ENCODE peak calls at places on chromosomes 3 and 15, in four cellular contexts. Z is body of pancreas, H is Peyer's patch, X is HepG2. A is an unnamed sample.

GRCh38 chr3:9198805-9199386 is 50.5 kb downstream of the SRGAP3 start:
- DNase-seq in Z (no peak), H (no peak), X (no peak), A (no peak)

GRCh38 chr15:89649013-89649625 is 6.1 kb downstream of the KIF7 start:
- DNase-seq in Z (no peak), H (peak), X (no peak), A (no peak)

GRCh38 chr15:56812255-56812654 is 78.9 kb upstream of the ZNF280D start:
- DNase-seq in Z (no peak), H (no peak), X (no peak), A (no peak)

GRCh38 chr3:54215521-54215920 is 93.2 kb downstream of the CACNA2D3 start:
- DNase-seq in Z (no peak), H (no peak), X (no peak), A (no peak)

GRCh38 chr3:134426660-134427181 is 52.5 kb upstream of the AMOTL2 start:
- DNase-seq in Z (no peak), H (no peak), X (no peak), A (no peak)

GRCh38 chr3:178900244-178900643 is 171.4 kb downstream of the ZMAT3 start:
- DNase-seq in Z (no peak), H (no peak), X (no peak), A (no peak)

GRCh38 chr3:26202169-26202568 is 412.3 kb downstream of the OXSM start:
- DNase-seq in Z (no peak), H (no peak), X (no peak), A (no peak)

GRCh38 chr3:126529585-126530170 is 5.7 kb downstream of the CHST13 start:
- DNase-seq in Z (no peak), H (no peak), X (no peak), A (no peak)

GRCh38 chr3:30186741-30187219 is 419.6 kb upstream of the TGFBR2 start:
- DNase-seq in Z (no peak), H (no peak), X (no peak), A (no peak)

GRCh38 chr3:187491371-187491770 is 123.2 kb downstream of the RTP4 start:
- DNase-seq in Z (no peak), H (no peak), X (no peak), A (no peak)

GRCh38 chr15:100284701-100285100 is 57.1 kb downstream of the ADAMTS17 start:
- DNase-seq in Z (peak), H (peak), X (no peak), A (peak)

GRCh38 chr3:10703875-10704274 is 112.2 kb upstream of the SLC6A11 start:
- DNase-seq in Z (no peak), H (no peak), X (no peak), A (no peak)

GRCh38 chr3:171088984-171089754 is 62.6 kb upstream of the SLC2A2 start:
- DNase-seq in Z (no peak), H (no peak), X (peak), A (no peak)

DNA sequence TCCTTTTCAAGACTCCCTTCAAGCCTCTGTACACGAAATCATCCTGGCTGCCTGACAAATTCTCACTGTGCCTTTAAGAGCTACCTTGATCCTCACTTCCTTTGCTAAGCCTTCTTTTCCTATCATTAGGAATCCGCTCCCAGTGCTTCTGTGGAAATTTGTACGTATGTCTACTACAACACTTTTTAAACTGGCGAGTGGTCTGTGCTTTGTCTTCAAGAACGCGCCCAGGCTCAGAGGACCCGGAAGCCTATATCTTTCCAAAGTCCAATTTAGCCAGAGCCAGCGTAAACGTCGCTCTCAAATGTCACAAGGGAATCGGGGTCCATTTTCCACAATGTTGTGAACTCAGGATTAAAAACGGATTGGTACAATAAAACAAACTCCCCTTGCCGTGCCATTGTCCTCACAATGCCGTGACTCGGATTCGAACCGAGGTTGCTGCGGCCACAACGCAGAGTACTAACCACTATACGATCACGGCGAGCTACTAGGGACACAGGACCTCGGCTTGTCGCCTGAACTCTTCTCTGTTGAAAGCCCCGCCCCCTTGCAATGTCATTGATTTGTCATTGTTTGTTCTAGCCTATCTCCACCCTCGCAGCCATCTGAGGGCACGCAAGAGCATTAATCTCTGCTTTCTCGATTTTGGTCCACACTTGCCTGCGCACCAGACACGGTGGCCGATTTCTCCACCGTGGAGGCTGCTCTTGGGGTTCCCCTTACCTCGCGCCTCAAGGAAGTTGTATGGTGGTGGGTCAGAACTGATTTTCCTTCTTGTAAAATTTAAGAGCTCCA is 12.4 kb upstream of the SHF start:
- DNase-seq in Z (peak), H (peak), X (peak), A (peak)
- TF ChIP-seq POLR2A in Z (peak), H (peak), X (peak), A (peak)

DNA sequence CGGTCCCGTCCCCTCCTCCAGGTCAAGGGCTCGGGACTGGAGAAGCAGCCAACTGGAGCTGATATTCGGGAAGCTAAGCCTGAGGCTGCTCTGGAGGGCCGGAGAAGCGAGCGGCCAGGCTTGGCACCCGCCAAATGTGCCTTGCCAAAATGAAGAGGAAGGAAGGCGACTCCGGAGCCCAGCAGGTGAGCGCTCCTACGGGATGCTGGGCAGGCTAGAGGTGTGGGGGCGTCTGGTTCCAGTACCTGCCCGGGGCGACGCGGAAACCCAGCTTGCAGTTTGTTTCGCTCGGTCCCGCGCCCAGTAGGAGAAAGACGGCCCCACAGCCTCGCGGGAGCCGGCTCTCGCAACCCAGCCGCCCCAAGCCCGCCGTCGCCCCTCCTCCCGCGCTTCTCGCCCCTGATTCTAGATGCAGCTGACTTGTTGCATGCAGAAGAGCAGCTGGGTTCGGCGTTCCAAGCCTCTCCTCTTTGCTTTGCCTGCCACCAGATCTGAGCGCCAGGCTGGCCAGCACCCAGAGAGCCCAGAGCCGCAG is 16.1 kb upstream of the AEN start:
- DNase-seq in Z (no peak), H (no peak), X (no peak), A (no peak)
- H3K4me3 ChIP-seq in Z (no peak), H (no peak), X (no peak), A (no peak)

GRCh38 chr15:31371520-31372240 is 45.0 kb downstream of the KLF13 start:
- DNase-seq in Z (no peak), H (no peak), X (no peak), A (no peak)
- H3K27ac ChIP-seq in Z (peak), H (peak), X (no peak), A (no peak)

GRCh38 chr15:39591141-39591895 is 10.4 kb downstream of the THBS1 start:
- DNase-seq in Z (no peak), H (no peak), X (no peak), A (no peak)
- TF ChIP-seq POLR2A in Z (no peak), H (no peak), X (no peak), A (no peak)

GRCh38 chr3:38204599-38205471 is 39.5 kb downstream of the OXSR1 start:
- DNase-seq in Z (no peak), H (no peak), X (no peak), A (no peak)
- H3K4me3 ChIP-seq in Z (no peak), H (no peak), X (no peak), A (no peak)

GRCh38 chr3:52570076-52570475 is 33.7 kb downstream of the UQCC5 start:
- DNase-seq in Z (no peak), H (no peak), X (no peak), A (no peak)

GRCh38 chr3:52572221-52572620 is 35.8 kb downstream of the UQCC5 start:
- DNase-seq in Z (no peak), H (no peak), X (no peak), A (no peak)

GRCh38 chr3:52574056-52574965 is 37.9 kb downstream of the UQCC5 start:
- DNase-seq in Z (no peak), H (no peak), X (no peak), A (no peak)
- H3K27ac ChIP-seq in Z (no peak), H (no peak), X (no peak), A (no peak)

DNA sequence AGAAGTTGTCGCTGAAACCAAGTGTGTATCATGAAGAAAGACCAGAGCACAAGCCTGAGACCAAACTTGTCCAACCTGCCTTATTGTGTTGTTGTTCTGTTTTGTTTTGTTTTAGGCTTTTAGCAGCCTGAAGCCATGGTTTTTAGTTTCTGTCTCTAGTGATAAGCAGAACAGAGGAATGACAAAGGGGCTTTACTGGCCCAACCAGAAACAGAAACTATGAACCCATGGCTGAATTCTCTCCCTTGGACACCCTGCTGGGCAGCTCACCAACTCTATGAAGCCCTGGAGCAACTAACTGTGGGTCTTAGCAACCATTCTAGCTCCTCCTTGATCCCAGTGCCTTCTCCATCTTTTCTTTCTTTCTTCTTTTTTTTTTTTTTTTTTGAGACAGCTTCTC is 30.3 kb downstream of the HCLS1 start:
- DNase-seq in Z (no peak), H (no peak), X (no peak), A (no peak)
- TF ChIP-seq POLR2A in Z (no peak), H (no peak), X (no peak), A (no peak)

GRCh38 chr15:40932625-40933519 is 3.7 kb downstream of the DLL4 start:
- DNase-seq in Z (no peak), H (no peak), X (peak), A (no peak)

GRCh38 chr15:40930430-40931299 is 1.5 kb downstream of the DLL4 start:
- DNase-seq in Z (peak), H (peak), X (peak), A (no peak)

GRCh38 chr15:40929730-40930429 is 740 bp downstream of the DLL4 start:
- DNase-seq in Z (peak), H (peak), X (no peak), A (no peak)

GRCh38 chr15:40932146-40932545 is 3.0 kb downstream of the DLL4 start:
- DNase-seq in Z (no peak), H (no peak), X (no peak), A (no peak)

GRCh38 chr15:40931300-40932142 is 2.4 kb downstream of the DLL4 start:
- DNase-seq in Z (no peak), H (no peak), X (no peak), A (no peak)
- H3K4me3 ChIP-seq in Z (no peak), H (no peak), X (peak), A (peak)